ENCODE peak calls at places on chromosomes 2 and 18, in ten cellular contexts. A is progenitor cell of endocrine pancreas, D is GM10248, F is cardiac fibroblast, J is thyroid gland, U is lower leg skin, S is fibroblast of the aortic adventitia, V is H1, T is MCF 10A, Y is GM13977. P is an unnamed sample.

GRCh38 chr18:69705987-69706386 is 241.7 kb downstream of the CD226 start:
- DNase-seq in T (no peak), V (peak; percentile 56), D (no peak), S (no peak), F (no peak), J (no peak), U (no peak), Y (no peak), A (no peak), P (no peak)

GRCh38 chr2:196823750-196824149 is 14.6 kb upstream of the C2orf66 start:
- DNase-seq in F (peak; percentile 89), A (no peak), T (peak; percentile 33), D (no peak), S (peak; percentile 77), J (no peak), V (no peak), U (no peak), Y (no peak), P (no peak)

GRCh38 chr2:206728277-206729199 is 10.3 kb upstream of the DYTN start:
- DNase-seq in V (no peak), F (peak; percentile 42), J (no peak), S (peak; percentile 5), A (no peak), U (no peak), Y (no peak), D (no peak), T (peak; percentile 47), P (no peak)

GRCh38 chr2:67650292-67651133 is 253.4 kb downstream of the ETAA1 start:
- DNase-seq in V (peak; percentile 38), F (peak; percentile 95), A (peak; percentile 63), Y (peak; percentile 13), J (peak; percentile 88), U (peak; percentile 81), T (peak; percentile 88), S (peak; percentile 98), D (peak; percentile 15), P (peak; percentile 26)

GRCh38 chr2:38448692-38449405 is 71.8 kb upstream of the ATL2 start:
- DNase-seq in V (no peak), T (peak; percentile 54), U (no peak), Y (no peak), D (no peak), F (no peak), S (no peak), A (no peak), J (peak; percentile 40), P (no peak)

GRCh38 chr2:150919899-150920298 is 341.8 kb downstream of the RBM43 start:
- DNase-seq in D (no peak), J (no peak), U (no peak), T (no peak), Y (no peak), F (no peak), S (no peak), V (no peak), A (no peak), P (no peak)

GRCh38 chr18:75207298-75208054 is 1.5 kb downstream of the PTGR3 start:
- DNase-seq in S (peak; percentile 53), T (peak; percentile 11), F (peak; percentile 50), U (no peak), Y (peak; percentile 70), V (no peak), J (peak; percentile 60), D (no peak), A (no peak), P (peak; percentile 63)

GRCh38 chr18:50218432-50219197 is 23.7 kb upstream of the MYO5B start:
- DNase-seq in D (peak; percentile 59), U (no peak), V (no peak), J (no peak), A (no peak), F (peak; percentile 54), T (peak; percentile 53), Y (peak; percentile 44), S (peak; percentile 36), P (peak; percentile 62)

GRCh38 chr2:199914372-199914958 is 3.4 kb downstream of the C2orf69 start:
- DNase-seq in S (no peak), F (no peak), T (no peak), D (no peak), A (no peak), Y (no peak), V (no peak), J (no peak), U (no peak), P (no peak)

GRCh38 chr2:157164370-157164769 is 93.1 kb upstream of the GALNT5 start:
- DNase-seq in S (no peak), A (no peak), F (no peak), Y (no peak), U (no peak), J (no peak), D (no peak), V (no peak), T (no peak), P (no peak)

GRCh38 chr2:232321156-232321816 is 57.3 kb upstream of the ALPP start:
- DNase-seq in D (no peak), F (no peak), J (no peak), V (no peak), A (no peak), Y (no peak), T (no peak), U (no peak), S (no peak), P (no peak)
- TF ChIP-seq CTCF in D (no peak), F (no peak), J (no peak), V (no peak), A (no peak), Y (no peak), T (no peak), U (no peak), S (no peak), P (no peak)

GRCh38 chr2:189143930-189144329 is 35.6 kb downstream of the COL5A2 start:
- DNase-seq in U (peak; percentile 23), T (peak; percentile 23), S (peak; percentile 85), V (no peak), F (peak; percentile 85), J (no peak), Y (no peak), A (no peak), D (no peak), P (no peak)
- TF ChIP-seq CTCF in U (no peak), T (no peak), S (no peak), V (no peak), F (no peak), J (no peak), Y (no peak), A (no peak), D (no peak), P (no peak)

DNA sequence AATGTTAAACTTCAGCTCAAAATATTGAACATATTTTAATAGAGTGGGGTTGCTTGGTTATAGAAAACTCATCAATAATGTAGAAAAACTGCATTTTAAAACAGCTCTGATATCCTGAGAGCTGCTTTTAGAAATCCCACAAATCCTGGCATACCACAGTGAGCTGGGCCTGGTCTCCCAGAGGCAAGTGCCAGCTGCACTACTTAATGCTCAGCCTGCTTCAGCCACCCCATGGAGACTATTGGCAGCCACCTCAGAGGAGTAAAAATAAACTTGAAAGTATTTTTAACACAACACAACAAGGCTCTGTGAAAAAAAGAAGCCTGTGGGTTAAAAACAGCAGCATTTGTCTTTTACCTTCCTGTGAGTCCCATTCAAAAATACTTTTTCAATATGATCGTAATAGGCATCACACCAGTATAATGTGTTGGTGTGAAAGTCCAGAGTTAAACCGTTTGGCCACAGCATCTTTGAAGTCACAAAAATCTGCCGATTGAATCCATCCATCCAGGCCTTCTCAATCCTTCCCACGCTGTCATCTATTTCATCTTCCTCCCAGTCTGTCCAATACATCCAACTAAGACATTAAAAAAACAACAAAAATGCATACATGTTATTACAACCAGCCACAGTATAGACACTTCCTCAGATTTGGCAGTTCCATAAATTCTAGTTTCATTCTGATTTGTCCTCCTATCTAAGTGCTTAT is 1115.3 kb downstream of the LRP1B start:
- DNase-seq in V (no peak), Y (no peak), F (no peak), U (no peak), S (peak; percentile 22), D (no peak), T (no peak), A (no peak), J (peak; percentile 72), P (no peak)
- TF ChIP-seq CTCF in V (no peak), Y (no peak), F (no peak), U (no peak), S (no peak), D (no peak), T (no peak), A (no peak), J (no peak), P (no peak)

DNA sequence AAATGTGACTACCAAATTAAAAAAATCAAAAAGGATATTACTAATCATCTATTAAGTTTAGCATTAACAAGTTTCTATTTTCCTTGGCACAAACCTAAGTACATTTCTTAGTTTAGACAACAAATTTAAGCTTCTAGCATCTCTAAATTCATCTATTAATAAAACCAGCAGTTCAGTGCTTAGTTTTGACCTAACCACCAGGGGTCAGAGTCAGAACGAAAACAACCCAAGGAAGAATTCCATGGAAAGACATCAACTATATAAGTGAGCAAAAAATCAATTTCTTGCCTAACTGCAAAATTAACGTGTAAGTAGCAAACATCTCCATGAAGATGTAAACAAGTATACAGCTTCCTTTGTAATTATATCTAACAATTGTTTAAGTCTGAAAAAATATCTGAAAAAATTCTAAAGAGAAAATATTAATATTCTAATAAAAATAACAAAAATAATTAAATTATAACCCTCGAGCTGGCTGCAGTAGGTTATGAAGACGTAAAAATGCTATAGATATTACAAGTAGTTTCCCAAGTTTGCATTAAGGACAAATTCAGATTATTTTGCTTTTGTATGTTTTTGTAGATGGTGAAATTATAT is 83.7 kb downstream of the CERKL start:
- DNase-seq in U (no peak), A (no peak), T (peak; percentile 53), V (no peak), S (peak; percentile 65), J (no peak), Y (no peak), D (no peak), F (peak; percentile 60), P (no peak)
- TF ChIP-seq CTCF in U (no peak), A (peak; percentile 74), T (peak; percentile 37), V (no peak), S (peak; percentile 58), J (no peak), Y (peak; percentile 43), D (peak; percentile 42), F (peak; percentile 51), P (peak; percentile 33)

P was measured in GM20000.